ENCODE peak calls at places on chromosomes 5 and 9, in four cellular contexts. C is SK-N-SH, Q is GM12878, W is H1. J is an unnamed sample.

GRCh38 chr5:140497897-140498296 is 49.6 kb upstream of the EIF4EBP3 start:
- DNase-seq in C (no peak), Q (no peak), W (no peak), J (no peak)

GRCh38 chr5:59351076-59351794 is 542.3 kb downstream of the PDE4D start:
- DNase-seq in C (no peak), Q (no peak), W (no peak), J (no peak)

GRCh38 chr9:131943397-131943796 is 136.3 kb downstream of the MED27 start:
- DNase-seq in C (no peak), Q (no peak), W (no peak), J (no peak)

GRCh38 chr5:81555865-81556264 is 161.9 kb upstream of the ACOT12 start:
- DNase-seq in C (no peak), Q (no peak), W (no peak), J (no peak)

GRCh38 chr9:74413876-74414275 is 83.3 kb upstream of the RORB start:
- DNase-seq in C (no peak), Q (no peak), W (no peak), J (no peak)

GRCh38 chr5:125874717-125875116 is 548.5 kb upstream of the GRAMD2B start:
- DNase-seq in C (no peak), Q (no peak), W (no peak), J (no peak)

GRCh38 chr5:16809816-16810502 is 126.1 kb downstream of the MYO10 start:
- DNase-seq in C (no peak), Q (no peak), W (no peak), J (no peak)

GRCh38 chr5:107455111-107455544 is 215.6 kb downstream of the EFNA5 start:
- DNase-seq in C (no peak), Q (no peak), W (no peak), J (no peak)

GRCh38 chr5:124176692-124177091 is 569.7 kb downstream of the ZNF608 start:
- DNase-seq in C (no peak), Q (no peak), W (no peak), J (no peak)

GRCh38 chr5:180353226-180353962 is at the start of gene GFPT2:
- DNase-seq in C (peak; percentile 100), Q (no peak), W (peak; percentile 91), J (no peak)

GRCh38 chr5:179261301-179262125 is 83.7 kb downstream of the ADAMTS2 start:
- DNase-seq in C (peak; percentile 91), Q (no peak), W (peak; percentile 81), J (no peak)

GRCh38 chr9:3498691-3499090 is 27.1 kb downstream of the RFX3 start:
- DNase-seq in C (peak; percentile 6), Q (no peak), W (no peak), J (no peak)

GRCh38 chr9:123364241-123364824 is 8.3 kb downstream of the CRB2 start:
- DNase-seq in C (no peak), Q (no peak), W (no peak), J (no peak)

GRCh38 chr5:73183491-73183891 is 10.5 kb downstream of the TMEM174 start:
- DNase-seq in C (no peak), Q (no peak), W (no peak), J (no peak)

GRCh38 chr5:39164016-39164415 is 55.3 kb downstream of the FYB1 start:
- DNase-seq in C (no peak), Q (no peak), W (no peak), J (no peak)
- TF ChIP-seq YY1 in C (no peak), Q (no peak), W (no peak), J (no peak)

GRCh38 chr5:35430381-35431162 is 187.1 kb upstream of the SPEF2 start:
- DNase-seq in C (no peak), Q (no peak), W (no peak), J (no peak)

GRCh38 chr5:35438288-35438687 is 179.4 kb upstream of the SPEF2 start:
- DNase-seq in C (no peak), Q (no peak), W (no peak), J (no peak)

GRCh38 chr5:35440409-35440808 is 177.3 kb upstream of the SPEF2 start:
- DNase-seq in C (no peak), Q (no peak), W (no peak), J (no peak)

GRCh38 chr5:35438786-35439185 is 178.9 kb upstream of the SPEF2 start:
- DNase-seq in C (no peak), Q (no peak), W (no peak), J (no peak)

GRCh38 chr5:35436441-35437057 is 181.1 kb upstream of the SPEF2 start:
- DNase-seq in C (peak; percentile 23), Q (no peak), W (no peak), J (peak; percentile 13)
- TF ChIP-seq SIN3A in C (no peak), Q (no peak), W (no peak), J (no peak)

GRCh38 chr5:8491254-8491653 is 622.3 kb downstream of the MTRR start:
- DNase-seq in C (no peak), Q (no peak), W (no peak), J (no peak)
- TF ChIP-seq YY1 in C (no peak), Q (no peak), W (no peak), J (no peak)

GRCh38 chr9:121886759-121887485 is 206.2 kb downstream of the TTLL11 start:
- DNase-seq in C (no peak), Q (no peak), W (no peak), J (no peak)
- TF ChIP-seq SIN3A in C (no peak), Q (no peak), W (no peak), J (no peak)

DNA sequence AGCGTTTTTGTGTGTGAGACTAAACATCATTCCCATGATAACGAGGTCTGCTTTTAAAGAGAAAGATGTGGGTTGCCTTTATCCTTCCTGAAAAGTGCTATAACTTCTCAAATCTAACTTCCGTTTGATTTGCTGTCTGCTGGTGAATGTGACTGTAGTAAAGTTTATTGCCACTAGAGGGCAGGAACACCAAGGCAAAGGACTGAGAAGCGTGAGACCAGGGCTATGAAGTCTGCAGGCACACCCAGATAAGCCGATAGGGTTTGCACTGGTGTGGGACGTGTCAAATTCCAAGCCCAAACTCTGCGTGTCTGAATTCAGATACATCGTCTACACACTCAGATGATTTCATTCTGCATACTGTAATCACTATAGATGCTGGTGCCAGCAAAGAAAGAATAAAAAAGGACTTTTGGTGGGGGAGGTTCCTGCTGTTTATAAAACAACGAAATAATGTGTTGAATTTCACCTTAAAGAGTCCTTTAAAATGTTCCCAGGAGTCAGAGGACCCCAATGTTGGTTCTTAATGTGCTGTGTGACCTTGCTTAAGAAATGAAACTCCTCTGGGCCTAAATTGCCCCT is 87.2 kb downstream of the PTTG1 start:
- DNase-seq in C (peak; percentile 70), Q (peak; percentile 76), W (peak; percentile 63), J (peak; percentile 73)
- TF ChIP-seq YY1 in C (no peak), Q (peak; percentile 63), W (no peak), J (no peak)

GRCh38 chr9:125558453-125559084 is 148.4 kb downstream of the MAPKAP1 start:
- DNase-seq in C (peak; percentile 68), Q (peak; percentile 33), W (peak; percentile 68), J (peak; percentile 50)

GRCh38 chr9:125559894-125560293 is 147.1 kb downstream of the MAPKAP1 start:
- DNase-seq in C (no peak), Q (no peak), W (no peak), J (no peak)

GRCh38 chr9:125564641-125565040 is 142.4 kb downstream of the MAPKAP1 start:
- DNase-seq in C (no peak), Q (no peak), W (no peak), J (no peak)

GRCh38 chr9:125559194-125559593 is 147.8 kb downstream of the MAPKAP1 start:
- DNase-seq in C (no peak), Q (no peak), W (no peak), J (no peak)

GRCh38 chr9:125561497-125562148 is 145.4 kb downstream of the MAPKAP1 start:
- DNase-seq in C (no peak), Q (peak; percentile 44), W (no peak), J (no peak)
- TF ChIP-seq SIN3A in C (no peak), Q (no peak), W (no peak), J (no peak)

GRCh38 chr5:119055267-119055666 is 15.6 kb upstream of the DMXL1 start:
- DNase-seq in C (no peak), Q (no peak), W (no peak), J (no peak)
- TF ChIP-seq YY1 in C (no peak), Q (no peak), W (no peak), J (no peak)

GRCh38 chr5:85132269-85132668 is 747.6 kb upstream of the EDIL3 start:
- DNase-seq in C (no peak), Q (no peak), W (no peak), J (no peak)
- TF ChIP-seq SIN3A in C (no peak), Q (no peak), W (no peak), J (no peak)

GRCh38 chr5:65926276-65926761 is at the start of gene ERBIN:
- DNase-seq in C (peak; percentile 76), Q (no peak), W (peak; percentile 77), J (no peak)

GRCh38 chr5:65928341-65928752 is 2.0 kb downstream of the ERBIN start:
- DNase-seq in C (no peak), Q (no peak), W (no peak), J (no peak)

GRCh38 chr5:65925601-65926275 is 637 bp upstream of the ERBIN start:
- DNase-seq in C (peak; percentile 96), Q (no peak), W (peak; percentile 85), J (peak; percentile 47)

GRCh38 chr5:65927497-65928340 is 1.3 kb downstream of the ERBIN start:
- DNase-seq in C (peak; percentile 45), Q (no peak), W (no peak), J (no peak)

DNA sequence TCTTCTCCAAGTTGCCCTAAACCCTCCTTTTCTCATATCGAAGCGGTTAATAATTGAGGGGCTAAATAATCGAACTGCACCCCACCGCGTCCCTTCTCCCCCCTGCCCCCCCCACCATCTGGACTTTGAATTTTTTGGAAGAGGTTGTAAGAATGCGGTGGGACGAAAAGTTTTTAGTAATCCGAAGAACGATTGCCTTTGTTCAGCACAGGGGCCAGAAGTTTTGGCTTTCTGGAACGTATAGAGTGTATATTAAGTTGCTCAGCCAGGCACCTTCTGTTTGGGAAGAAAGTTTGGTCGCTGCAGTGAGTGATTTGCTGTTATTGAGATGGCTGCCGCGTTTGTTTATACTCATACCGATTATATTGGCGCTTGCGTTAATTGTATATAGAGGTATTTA is 518 bp downstream of the ERBIN start:
- DNase-seq in C (no peak), Q (no peak), W (no peak), J (no peak)
- TF ChIP-seq YY1 in C (no peak), Q (no peak), W (no peak), J (no peak)